ENCODE peak calls at places on chromosomes 13 and 19, in ten cellular contexts. One of them, this sample, is unnamed.

GRCh38 chr13:75437582-75438318 is 44.2 kb downstream of the TBC1D4 start:
- DNase-seq in Peyer's patch: no peak
- DNase-seq in left ventricle myocardium inferior: no peak
- DNase-seq in HFF-Myc: peak
- DNase-seq in fibroblast of lung: peak
- DNase-seq in body of pancreas: no peak
- DNase-seq in osteocyte: no peak
- DNase-seq in CD4-positive, alpha-beta T cell: no peak
- DNase-seq in AG10803: peak
- DNase-seq in neural crest cell: no peak
- DNase-seq in this sample: no peak

GRCh38 chr19:31344403-31344802 is 4.8 kb downstream of the TSHZ3 start:
- DNase-seq in Peyer's patch: peak
- DNase-seq in left ventricle myocardium inferior: no peak
- DNase-seq in HFF-Myc: no peak
- DNase-seq in fibroblast of lung: no peak
- DNase-seq in body of pancreas: no peak
- DNase-seq in osteocyte: no peak
- DNase-seq in CD4-positive, alpha-beta T cell: no peak
- DNase-seq in AG10803: no peak
- DNase-seq in neural crest cell: no peak
- DNase-seq in this sample: no peak

GRCh38 chr13:42001580-42001979 is 40.7 kb upstream of the VWA8 start:
- DNase-seq in Peyer's patch: no peak
- DNase-seq in left ventricle myocardium inferior: no peak
- DNase-seq in HFF-Myc: peak
- DNase-seq in fibroblast of lung: peak
- DNase-seq in body of pancreas: no peak
- DNase-seq in osteocyte: no peak
- DNase-seq in CD4-positive, alpha-beta T cell: no peak
- DNase-seq in AG10803: peak
- DNase-seq in neural crest cell: no peak
- DNase-seq in this sample: peak

GRCh38 chr19:5686647-5687359 is 3.3 kb upstream of the RPL36 start:
- DNase-seq in Peyer's patch: peak
- DNase-seq in left ventricle myocardium inferior: peak
- DNase-seq in HFF-Myc: peak
- DNase-seq in fibroblast of lung: peak
- DNase-seq in body of pancreas: peak
- DNase-seq in osteocyte: peak
- DNase-seq in CD4-positive, alpha-beta T cell: peak
- DNase-seq in AG10803: peak
- DNase-seq in neural crest cell: peak
- DNase-seq in this sample: peak

GRCh38 chr19:38551450-38551813 is 66.3 kb downstream of the MAP4K1 start:
- DNase-seq in Peyer's patch: no peak
- DNase-seq in left ventricle myocardium inferior: no peak
- DNase-seq in HFF-Myc: no peak
- DNase-seq in fibroblast of lung: no peak
- DNase-seq in body of pancreas: no peak
- DNase-seq in osteocyte: no peak
- DNase-seq in CD4-positive, alpha-beta T cell: no peak
- DNase-seq in AG10803: no peak
- DNase-seq in neural crest cell: no peak
- DNase-seq in this sample: no peak

GRCh38 chr19:41936961-41937360 is 8.7 kb upstream of the ERFL start:
- DNase-seq in Peyer's patch: no peak
- DNase-seq in left ventricle myocardium inferior: no peak
- DNase-seq in HFF-Myc: no peak
- DNase-seq in fibroblast of lung: no peak
- DNase-seq in body of pancreas: no peak
- DNase-seq in osteocyte: no peak
- DNase-seq in CD4-positive, alpha-beta T cell: no peak
- DNase-seq in AG10803: no peak
- DNase-seq in neural crest cell: no peak
- DNase-seq in this sample: no peak

GRCh38 chr13:94661396-94661795 is 50.9 kb downstream of the SOX21 start:
- DNase-seq in Peyer's patch: no peak
- DNase-seq in left ventricle myocardium inferior: no peak
- DNase-seq in HFF-Myc: no peak
- DNase-seq in fibroblast of lung: no peak
- DNase-seq in body of pancreas: no peak
- DNase-seq in osteocyte: no peak
- DNase-seq in CD4-positive, alpha-beta T cell: no peak
- DNase-seq in AG10803: no peak
- DNase-seq in neural crest cell: no peak
- DNase-seq in this sample: no peak

GRCh38 chr13:37382156-37382555 is 216.4 kb downstream of the POSTN start:
- DNase-seq in Peyer's patch: no peak
- DNase-seq in left ventricle myocardium inferior: no peak
- DNase-seq in HFF-Myc: no peak
- DNase-seq in fibroblast of lung: no peak
- DNase-seq in body of pancreas: no peak
- DNase-seq in osteocyte: no peak
- DNase-seq in CD4-positive, alpha-beta T cell: no peak
- DNase-seq in AG10803: peak
- DNase-seq in neural crest cell: no peak
- DNase-seq in this sample: no peak

GRCh38 chr13:28336193-28336657 is 158.7 kb downstream of the FLT1 start:
- DNase-seq in Peyer's patch: no peak
- DNase-seq in left ventricle myocardium inferior: peak
- DNase-seq in HFF-Myc: no peak
- DNase-seq in fibroblast of lung: no peak
- DNase-seq in body of pancreas: no peak
- DNase-seq in osteocyte: no peak
- DNase-seq in CD4-positive, alpha-beta T cell: no peak
- DNase-seq in AG10803: no peak
- DNase-seq in neural crest cell: no peak
- DNase-seq in this sample: peak

GRCh38 chr13:51339354-51339753 is at the start of gene SERPINE3:
- DNase-seq in Peyer's patch: no peak
- DNase-seq in left ventricle myocardium inferior: no peak
- DNase-seq in HFF-Myc: no peak
- DNase-seq in fibroblast of lung: no peak
- DNase-seq in body of pancreas: no peak
- DNase-seq in osteocyte: no peak
- DNase-seq in CD4-positive, alpha-beta T cell: no peak
- DNase-seq in AG10803: no peak
- DNase-seq in neural crest cell: no peak
- DNase-seq in this sample: no peak

GRCh38 chr19:6833166-6833790 is 54.1 kb upstream of the ADGRE1 start:
- DNase-seq in Peyer's patch: peak
- DNase-seq in left ventricle myocardium inferior: no peak
- DNase-seq in HFF-Myc: no peak
- DNase-seq in fibroblast of lung: no peak
- DNase-seq in body of pancreas: no peak
- DNase-seq in osteocyte: no peak
- DNase-seq in CD4-positive, alpha-beta T cell: no peak
- DNase-seq in AG10803: no peak
- DNase-seq in neural crest cell: no peak
- DNase-seq in this sample: no peak

GRCh38 chr13:65679240-65679639 is 1550.9 kb downstream of the PCDH9 start:
- DNase-seq in Peyer's patch: no peak
- DNase-seq in left ventricle myocardium inferior: no peak
- DNase-seq in HFF-Myc: no peak
- DNase-seq in fibroblast of lung: peak
- DNase-seq in body of pancreas: no peak
- DNase-seq in osteocyte: no peak
- DNase-seq in CD4-positive, alpha-beta T cell: no peak
- DNase-seq in AG10803: peak
- DNase-seq in neural crest cell: no peak
- DNase-seq in this sample: no peak

GRCh38 chr13:82011355-82011754 is 1670.4 kb upstream of the SPRY2 start:
- DNase-seq in Peyer's patch: no peak
- DNase-seq in left ventricle myocardium inferior: no peak
- DNase-seq in HFF-Myc: no peak
- DNase-seq in fibroblast of lung: no peak
- DNase-seq in body of pancreas: no peak
- DNase-seq in osteocyte: no peak
- DNase-seq in CD4-positive, alpha-beta T cell: no peak
- DNase-seq in AG10803: no peak
- DNase-seq in neural crest cell: no peak
- DNase-seq in this sample: no peak

GRCh38 chr19:45918721-45919120 is 4.1 kb upstream of the NANOS2 start:
- DNase-seq in Peyer's patch: no peak
- DNase-seq in left ventricle myocardium inferior: no peak
- DNase-seq in HFF-Myc: no peak
- DNase-seq in fibroblast of lung: no peak
- DNase-seq in body of pancreas: no peak
- DNase-seq in osteocyte: no peak
- DNase-seq in CD4-positive, alpha-beta T cell: no peak
- DNase-seq in AG10803: no peak
- DNase-seq in neural crest cell: no peak
- DNase-seq in this sample: no peak

GRCh38 chr13:111005364-111005763 is 90.5 kb upstream of the ANKRD10 start:
- DNase-seq in Peyer's patch: no peak
- DNase-seq in left ventricle myocardium inferior: no peak
- DNase-seq in HFF-Myc: no peak
- DNase-seq in fibroblast of lung: peak
- DNase-seq in body of pancreas: no peak
- DNase-seq in osteocyte: no peak
- DNase-seq in CD4-positive, alpha-beta T cell: no peak
- DNase-seq in AG10803: peak
- DNase-seq in neural crest cell: no peak
- DNase-seq in this sample: no peak

GRCh38 chr13:44573790-44574465 is 2.2 kb downstream of the TSC22D1 start:
- DNase-seq in Peyer's patch: no peak
- DNase-seq in left ventricle myocardium inferior: no peak
- DNase-seq in HFF-Myc: peak
- DNase-seq in fibroblast of lung: peak
- DNase-seq in body of pancreas: peak
- DNase-seq in osteocyte: peak
- DNase-seq in CD4-positive, alpha-beta T cell: no peak
- DNase-seq in AG10803: peak
- DNase-seq in neural crest cell: no peak
- DNase-seq in this sample: no peak
- TF ChIP-seq CTCF in Peyer's patch: peak
- TF ChIP-seq CTCF in left ventricle myocardium inferior: peak
- TF ChIP-seq CTCF in HFF-Myc: peak
- TF ChIP-seq CTCF in fibroblast of lung: peak
- TF ChIP-seq CTCF in body of pancreas: peak
- TF ChIP-seq CTCF in osteocyte: peak
- TF ChIP-seq CTCF in CD4-positive, alpha-beta T cell: no peak
- TF ChIP-seq CTCF in AG10803: peak
- TF ChIP-seq CTCF in neural crest cell: peak
- TF ChIP-seq CTCF in this sample: peak

GRCh38 chr13:45604892-45605291 is 10.6 kb downstream of the ERICH6B start:
- DNase-seq in Peyer's patch: no peak
- DNase-seq in left ventricle myocardium inferior: no peak
- DNase-seq in HFF-Myc: no peak
- DNase-seq in fibroblast of lung: no peak
- DNase-seq in body of pancreas: no peak
- DNase-seq in osteocyte: no peak
- DNase-seq in CD4-positive, alpha-beta T cell: no peak
- DNase-seq in AG10803: no peak
- DNase-seq in neural crest cell: no peak
- DNase-seq in this sample: no peak
- TF ChIP-seq CTCF in Peyer's patch: no peak
- TF ChIP-seq CTCF in left ventricle myocardium inferior: no peak
- TF ChIP-seq CTCF in HFF-Myc: no peak
- TF ChIP-seq CTCF in fibroblast of lung: no peak
- TF ChIP-seq CTCF in body of pancreas: no peak
- TF ChIP-seq CTCF in osteocyte: no peak
- TF ChIP-seq CTCF in CD4-positive, alpha-beta T cell: no peak
- TF ChIP-seq CTCF in AG10803: no peak
- TF ChIP-seq CTCF in neural crest cell: no peak
- TF ChIP-seq CTCF in this sample: no peak

GRCh38 chr13:55229906-55230569 is 1910.7 kb upstream of the PRR20A start:
- DNase-seq in Peyer's patch: no peak
- DNase-seq in left ventricle myocardium inferior: no peak
- DNase-seq in HFF-Myc: no peak
- DNase-seq in fibroblast of lung: no peak
- DNase-seq in body of pancreas: no peak
- DNase-seq in osteocyte: no peak
- DNase-seq in CD4-positive, alpha-beta T cell: no peak
- DNase-seq in AG10803: no peak
- DNase-seq in neural crest cell: no peak
- DNase-seq in this sample: no peak

GRCh38 chr13:55234311-55234710 is 1906.4 kb upstream of the PRR20A start:
- DNase-seq in Peyer's patch: no peak
- DNase-seq in left ventricle myocardium inferior: no peak
- DNase-seq in HFF-Myc: no peak
- DNase-seq in fibroblast of lung: no peak
- DNase-seq in body of pancreas: no peak
- DNase-seq in osteocyte: no peak
- DNase-seq in CD4-positive, alpha-beta T cell: no peak
- DNase-seq in AG10803: no peak
- DNase-seq in neural crest cell: no peak
- DNase-seq in this sample: no peak

GRCh38 chr13:55230570-55230908 is 1910.2 kb upstream of the PRR20A start:
- DNase-seq in Peyer's patch: no peak
- DNase-seq in left ventricle myocardium inferior: no peak
- DNase-seq in HFF-Myc: no peak
- DNase-seq in fibroblast of lung: no peak
- DNase-seq in body of pancreas: no peak
- DNase-seq in osteocyte: no peak
- DNase-seq in CD4-positive, alpha-beta T cell: no peak
- DNase-seq in AG10803: no peak
- DNase-seq in neural crest cell: no peak
- DNase-seq in this sample: no peak
- TF ChIP-seq CTCF in Peyer's patch: no peak
- TF ChIP-seq CTCF in left ventricle myocardium inferior: no peak
- TF ChIP-seq CTCF in HFF-Myc: no peak
- TF ChIP-seq CTCF in fibroblast of lung: no peak
- TF ChIP-seq CTCF in body of pancreas: no peak
- TF ChIP-seq CTCF in osteocyte: no peak
- TF ChIP-seq CTCF in CD4-positive, alpha-beta T cell: no peak
- TF ChIP-seq CTCF in AG10803: no peak
- TF ChIP-seq CTCF in neural crest cell: no peak
- TF ChIP-seq CTCF in this sample: no peak

GRCh38 chr19:47340477-47341208 is 8.5 kb upstream of the DHX34 start:
- DNase-seq in Peyer's patch: no peak
- DNase-seq in left ventricle myocardium inferior: no peak
- DNase-seq in HFF-Myc: no peak
- DNase-seq in fibroblast of lung: no peak
- DNase-seq in body of pancreas: no peak
- DNase-seq in osteocyte: no peak
- DNase-seq in CD4-positive, alpha-beta T cell: no peak
- DNase-seq in AG10803: no peak
- DNase-seq in neural crest cell: no peak
- DNase-seq in this sample: no peak

GRCh38 chr19:47348819-47349795 is at the start of gene DHX34:
- DNase-seq in Peyer's patch: peak
- DNase-seq in left ventricle myocardium inferior: peak
- DNase-seq in HFF-Myc: peak
- DNase-seq in fibroblast of lung: peak
- DNase-seq in body of pancreas: peak
- DNase-seq in osteocyte: peak
- DNase-seq in CD4-positive, alpha-beta T cell: peak
- DNase-seq in AG10803: peak
- DNase-seq in neural crest cell: peak
- DNase-seq in this sample: peak

GRCh38 chr19:47341734-47342133 is 7.4 kb upstream of the DHX34 start:
- DNase-seq in Peyer's patch: no peak
- DNase-seq in left ventricle myocardium inferior: no peak
- DNase-seq in HFF-Myc: no peak
- DNase-seq in fibroblast of lung: no peak
- DNase-seq in body of pancreas: no peak
- DNase-seq in osteocyte: no peak
- DNase-seq in CD4-positive, alpha-beta T cell: no peak
- DNase-seq in AG10803: no peak
- DNase-seq in neural crest cell: no peak
- DNase-seq in this sample: no peak

GRCh38 chr19:47343194-47343802 is 5.8 kb upstream of the DHX34 start:
- DNase-seq in Peyer's patch: no peak
- DNase-seq in left ventricle myocardium inferior: no peak
- DNase-seq in HFF-Myc: no peak
- DNase-seq in fibroblast of lung: no peak
- DNase-seq in body of pancreas: no peak
- DNase-seq in osteocyte: no peak
- DNase-seq in CD4-positive, alpha-beta T cell: no peak
- DNase-seq in AG10803: no peak
- DNase-seq in neural crest cell: no peak
- DNase-seq in this sample: no peak

GRCh38 chr19:47344425-47344824 is 4.7 kb upstream of the DHX34 start:
- DNase-seq in Peyer's patch: no peak
- DNase-seq in left ventricle myocardium inferior: no peak
- DNase-seq in HFF-Myc: no peak
- DNase-seq in fibroblast of lung: no peak
- DNase-seq in body of pancreas: no peak
- DNase-seq in osteocyte: no peak
- DNase-seq in CD4-positive, alpha-beta T cell: no peak
- DNase-seq in AG10803: no peak
- DNase-seq in neural crest cell: no peak
- DNase-seq in this sample: no peak
- TF ChIP-seq CTCF in Peyer's patch: no peak
- TF ChIP-seq CTCF in left ventricle myocardium inferior: no peak
- TF ChIP-seq CTCF in HFF-Myc: no peak
- TF ChIP-seq CTCF in fibroblast of lung: no peak
- TF ChIP-seq CTCF in body of pancreas: no peak
- TF ChIP-seq CTCF in osteocyte: no peak
- TF ChIP-seq CTCF in CD4-positive, alpha-beta T cell: no peak
- TF ChIP-seq CTCF in AG10803: no peak
- TF ChIP-seq CTCF in neural crest cell: no peak
- TF ChIP-seq CTCF in this sample: no peak